ENCODE peak calls at places on chromosomes 4 and X, in four cellular contexts. W is activated CD8-positive, alpha-beta memory T cell treated with anti-CD3 and anti-CD28 coated beads for 24 hours; X is cerebellar cortex; O is left cardiac atrium. F is an unnamed sample.
A peak's percentile ranks its signal among the peaks of the same experiment; 100 is the strongest.

GRCh38 chr4:106541253-106541652 is 172.7 kb upstream of the GIMD1 start:
- DNase-seq in W (no peak), X (no peak), O (no peak), F (peak; percentile 43)

GRCh38 chr4:89797117-89797516 is 39.8 kb downstream of the SNCA start:
- DNase-seq in W (no peak), X (no peak), O (no peak), F (peak; percentile 76)

GRCh38 chrX:41394293-41394692 is 52.9 kb upstream of the NYX start:
- DNase-seq in W (no peak), X (no peak), O (no peak), F (no peak)

GRCh38 chr4:80069108-80069836 is 3.8 kb downstream of the ANTXR2 start:
- DNase-seq in W (no peak), X (no peak), O (no peak), F (no peak)

GRCh38 chrX:39808471-39808917 is 289.3 kb downstream of the BCOR start:
- DNase-seq in W (no peak), X (peak; percentile 46), O (peak; percentile 46), F (no peak)

GRCh38 chr4:186190456-186191265 is 706 bp upstream of the CYP4V2 start:
- DNase-seq in W (no peak), X (peak; percentile 50), O (no peak), F (no peak)

GRCh38 chrX:130139474-130140201 is 26.0 kb downstream of the AIFM1 start:
- DNase-seq in W (no peak), X (no peak), O (no peak), F (no peak)

GRCh38 chrX:102517331-102517730 is 792 bp upstream of the TMSB15A start:
- DNase-seq in W (no peak), X (peak; percentile 26), O (no peak), F (peak; percentile 7)

GRCh38 chrX:120790118-120790517 is 85.5 kb downstream of the CT47B1 start:
- DNase-seq in W (peak; percentile 59), X (peak; percentile 61), O (no peak), F (peak; percentile 45)

GRCh38 chrX:37455381-37455780 is 106.2 kb downstream of the PRRG1 start:
- DNase-seq in W (no peak), X (no peak), O (no peak), F (no peak)

GRCh38 chr4:114249561-114250356 is 270.3 kb upstream of the ARSJ start:
- DNase-seq in W (no peak), X (no peak), O (no peak), F (no peak)

GRCh38 chrX:119190736-119191282 is 45.3 kb upstream of the PGRMC1 start:
- DNase-seq in W (no peak), X (peak; percentile 10), O (no peak), F (no peak)

GRCh38 chr4:146368209-146368608 is 153.5 kb downstream of the SLC10A7 start:
- DNase-seq in W (no peak), X (peak; percentile 26), O (no peak), F (peak; percentile 56)

GRCh38 chr4:105807496-105807895 is 87.8 kb upstream of the NPNT start:
- DNase-seq in W (no peak), X (no peak), O (no peak), F (no peak)

GRCh38 chr4:966266-967112 is 6.9 kb downstream of the DGKQ start:
- DNase-seq in W (no peak), X (no peak), O (no peak), F (no peak)

GRCh38 chr4:1600811-1601532 is 83.1 kb downstream of the FAM53A start:
- DNase-seq in W (no peak), X (no peak), O (peak; percentile 12), F (no peak)

GRCh38 chrX:65581661-65582339 is 47.2 kb upstream of the LAS1L start:
- DNase-seq in W (peak; percentile 81), X (peak; percentile 66), O (peak; percentile 54), F (peak; percentile 69)

GRCh38 chrX:148271263-148271662 is 229.2 kb upstream of the AFF2 start:
- DNase-seq in W (no peak), X (no peak), O (no peak), F (no peak)

GRCh38 chr4:184348311-184349233 is 125.8 kb downstream of the IRF2 start:
- DNase-seq in W (no peak), X (no peak), O (peak; percentile 50), F (no peak)

GRCh38 chr4:18935956-18936355 is 914.4 kb upstream of the LCORL start:
- DNase-seq in W (no peak), X (no peak), O (no peak), F (no peak)

GRCh38 chr4:115154826-115155225 is 41.4 kb upstream of the NDST4 start:
- DNase-seq in W (no peak), X (peak; percentile 83), O (no peak), F (peak; percentile 37)

GRCh38 chrX:151402719-151403390 is 5.8 kb downstream of the VMA21 start:
- DNase-seq in W (no peak), X (peak; percentile 62), O (no peak), F (no peak)

GRCh38 chr4:141121768-141122415 is 11.4 kb downstream of the RNF150 start:
- DNase-seq in W (no peak), X (no peak), O (no peak), F (no peak)

F was measured in COLO829.